ENCODE peak calls at places on chromosomes 16 and 17, in five cellular contexts. G is left ventricle myocardium inferior, I is tibial nerve, M is neural progenitor cell, P is fibroblast of the aortic adventitia. X is an unnamed sample.

GRCh38 chr16:69307091-69307490 is 4.1 kb upstream of the VPS4A start:
- DNase-seq in G (no peak), I (no peak), M (no peak), P (no peak), X (no peak)

GRCh38 chr17:8382052-8382879 is 727 bp downstream of the RPL26 start:
- DNase-seq in G (no peak), I (no peak), M (peak), P (peak), X (no peak)

GRCh38 chr17:59618894-59619312 is 792 bp upstream of the CLTC start:
- DNase-seq in G (no peak), I (peak), M (peak), P (no peak), X (no peak)

GRCh38 chr16:80300876-80301275 is 239.9 kb upstream of the DYNLRB2 start:
- DNase-seq in G (no peak), I (no peak), M (no peak), P (peak), X (no peak)

GRCh38 chr16:89473791-89474414 is 16.5 kb downstream of the ANKRD11 start:
- DNase-seq in G (no peak), I (no peak), M (no peak), P (peak), X (peak)

GRCh38 chr16:81553080-81553813 is 108.6 kb downstream of the CMIP start:
- DNase-seq in G (no peak), I (no peak), M (no peak), P (peak), X (no peak)

GRCh38 chr16:58584831-58585505 is 44.7 kb downstream of the CNOT1 start:
- DNase-seq in G (no peak), I (no peak), M (no peak), P (no peak), X (no peak)

GRCh38 chr17:65690626-65691310 is 129.3 kb upstream of the AXIN2 start:
- DNase-seq in G (no peak), I (no peak), M (no peak), P (no peak), X (no peak)

GRCh38 chr16:17013067-17013466 is 457.7 kb downstream of the XYLT1 start:
- DNase-seq in G (no peak), I (no peak), M (no peak), P (no peak), X (no peak)

GRCh38 chr17:74431568-74432483 is at the start of gene GPRC5C:
- DNase-seq in G (peak), I (peak), M (peak), P (peak), X (peak)

DNA sequence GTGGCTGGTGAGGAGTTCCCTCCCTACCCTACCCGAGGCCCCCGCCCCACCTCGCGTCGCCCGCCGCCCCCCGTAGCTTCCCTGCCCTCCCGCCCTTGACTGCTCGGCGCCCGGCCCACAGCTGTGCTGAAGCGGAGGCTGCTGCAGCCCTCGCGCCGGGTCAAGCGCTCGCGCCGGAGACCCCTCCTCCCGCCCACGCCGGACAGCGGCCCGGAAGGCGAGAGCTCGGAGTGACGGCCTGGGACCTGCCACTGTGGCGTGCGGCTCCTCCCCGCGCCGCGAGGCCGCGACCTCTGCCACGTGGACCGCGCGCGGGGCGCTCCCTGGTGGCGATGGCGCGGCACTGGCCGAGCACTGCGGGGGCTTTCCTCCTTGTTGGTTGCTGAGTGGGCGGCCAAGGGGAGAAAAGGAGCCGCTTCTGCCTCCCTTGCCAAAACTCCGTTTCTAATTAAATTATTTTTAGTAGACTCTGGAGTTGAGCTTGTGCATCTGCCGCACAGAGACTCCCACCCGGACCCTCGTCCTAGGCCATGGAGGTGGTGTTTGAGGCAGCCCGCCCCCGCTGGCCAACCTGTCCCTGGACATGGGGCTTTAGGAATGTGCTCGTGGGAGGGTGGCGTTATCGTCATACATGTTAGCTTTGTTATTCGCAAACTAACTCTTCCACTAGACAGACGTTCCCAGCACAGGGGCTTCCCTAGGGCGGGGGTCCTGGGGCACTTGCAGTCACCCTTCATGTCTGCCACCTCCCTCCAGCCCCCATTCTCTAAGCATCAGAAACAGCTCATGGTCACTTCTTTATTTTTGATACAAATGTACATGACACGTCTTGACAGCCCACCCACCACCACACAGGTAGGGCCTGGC is 4.4 kb downstream of the TP53I13 start:
- DNase-seq in G (peak), I (peak), M (peak), P (peak), X (peak)
- TF ChIP-seq CTCF in G (peak), I (peak), M (peak), P (peak), X (peak)

GRCh38 chr17:71432378-71433315 is 688.2 kb upstream of the SOX9 start:
- DNase-seq in G (no peak), I (no peak), M (no peak), P (no peak), X (no peak)
- H3K4me3 ChIP-seq in G (no peak), I (no peak), M (no peak), P (no peak), X (no peak)

GRCh38 chr17:41885733-41886132 is 20.5 kb upstream of the KLHL11 start:
- DNase-seq in G (no peak), I (no peak), M (peak), P (no peak), X (no peak)
- TF ChIP-seq CTCF in G (peak), I (no peak), M (peak), P (peak), X (no peak)

GRCh38 chr17:5078106-5079028 is at the start of gene ZFP3:
- DNase-seq in G (peak), I (peak), M (peak), P (peak), X (peak)
- H3K4me3 ChIP-seq in G (peak), I (peak), M (no peak), P (peak), X (peak)

GRCh38 chr17:49217651-49218413 is 7.3 kb downstream of the ABI3 start:
- DNase-seq in G (peak), I (peak), M (no peak), P (no peak), X (peak)

GRCh38 chr17:49219987-49220386 is 9.5 kb downstream of the ABI3 start:
- DNase-seq in G (no peak), I (no peak), M (no peak), P (no peak), X (peak)

GRCh38 chr17:49216953-49217650 is 6.6 kb downstream of the ABI3 start:
- DNase-seq in G (peak), I (peak), M (no peak), P (no peak), X (peak)

GRCh38 chr17:49216482-49216881 is 6.0 kb downstream of the ABI3 start:
- DNase-seq in G (no peak), I (no peak), M (no peak), P (no peak), X (peak)

DNA sequence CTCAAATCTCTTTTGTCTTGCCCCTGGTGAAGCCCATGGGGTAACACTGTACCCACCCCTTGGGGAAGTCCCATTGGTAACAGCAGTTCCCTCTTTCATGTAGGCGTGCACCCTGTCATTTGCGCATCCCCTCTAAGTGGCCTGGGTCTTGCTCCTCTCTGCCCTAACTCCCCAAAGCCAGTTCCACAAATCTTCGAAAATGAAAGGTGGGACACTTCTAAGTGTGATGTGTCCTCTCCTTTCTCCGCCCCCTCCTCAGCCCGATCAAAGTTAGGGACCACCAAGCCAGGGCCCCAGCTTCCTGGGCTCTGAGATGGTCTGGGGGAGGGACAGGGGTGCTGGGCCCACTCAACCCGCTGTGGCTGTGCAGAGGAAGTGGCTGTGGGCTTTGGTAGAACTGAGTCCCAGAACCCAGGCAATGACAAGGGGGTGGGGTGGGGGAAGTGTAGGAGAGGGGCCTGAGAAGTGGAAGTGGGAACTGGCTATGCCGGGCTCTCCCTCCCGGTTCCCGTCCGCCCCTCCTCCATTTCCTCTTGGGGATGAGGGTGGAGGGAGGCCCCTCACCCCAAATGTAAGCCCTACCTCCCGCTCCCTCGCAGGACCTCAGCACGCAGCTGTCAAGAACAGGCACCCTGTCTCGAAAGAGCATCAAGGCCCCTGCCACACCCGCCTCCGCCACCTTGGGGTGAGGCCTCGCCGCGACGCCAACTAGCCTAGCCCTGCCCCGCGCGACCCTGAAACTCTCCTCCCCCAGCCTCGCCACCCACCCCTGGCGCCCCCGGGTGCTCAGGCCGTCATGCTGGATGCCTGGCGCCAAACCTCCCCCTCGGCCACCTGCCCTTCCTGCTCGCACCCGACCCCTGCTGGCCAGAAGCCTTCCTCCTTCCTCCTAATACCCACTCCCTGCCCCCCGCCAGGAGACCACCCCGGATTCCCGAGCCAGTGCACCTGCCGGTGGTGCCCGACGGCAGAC is 8.7 kb downstream of the ABI3 start:
- DNase-seq in G (peak), I (no peak), M (no peak), P (no peak), X (peak)
- TF ChIP-seq CTCF in G (no peak), I (no peak), M (peak), P (peak), X (no peak)

DNA sequence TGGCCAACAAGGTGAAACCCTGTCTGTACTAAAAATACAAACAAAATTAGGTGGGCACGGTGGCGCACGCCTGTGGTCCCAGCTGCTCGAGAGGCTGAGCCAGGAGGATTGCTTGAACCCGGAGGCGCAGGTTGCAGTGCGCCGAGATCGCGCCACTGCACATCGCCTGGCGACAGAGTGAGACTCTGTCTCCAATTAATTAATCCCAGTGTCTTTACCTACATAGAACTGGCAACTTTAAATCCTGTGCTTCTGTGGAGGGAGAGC is 1.5 kb upstream of the ELOB start:
- DNase-seq in G (no peak), I (no peak), M (no peak), P (no peak), X (peak)
- H3K4me3 ChIP-seq in G (peak), I (no peak), M (peak), P (peak), X (no peak)

DNA sequence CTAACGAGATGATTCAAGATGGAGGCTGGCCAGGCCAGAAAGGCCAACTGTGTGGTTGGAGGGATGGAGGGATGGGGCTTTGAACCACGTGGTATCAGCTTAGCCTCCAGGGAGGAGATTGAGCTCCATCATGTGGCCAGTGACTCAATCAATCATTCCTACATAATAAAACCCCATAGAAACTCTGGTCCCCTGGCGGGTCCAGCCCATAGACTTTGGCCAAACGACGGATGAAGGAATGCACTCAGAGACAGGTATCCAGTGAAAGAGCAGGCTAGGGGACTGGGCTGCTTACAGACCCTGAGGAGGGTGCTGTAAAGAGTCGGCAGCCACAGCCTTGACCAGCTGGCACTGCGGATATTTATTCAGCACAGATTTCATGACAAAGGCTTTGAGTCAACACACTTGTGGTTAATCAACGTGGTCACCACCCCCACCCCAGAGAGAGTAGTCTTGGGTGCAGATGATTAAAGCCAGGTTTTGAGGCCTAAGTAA is 308.7 kb upstream of the TNRC6C start:
- DNase-seq in G (no peak), I (no peak), M (no peak), P (peak), X (no peak)
- TF ChIP-seq CTCF in G (no peak), I (no peak), M (no peak), P (no peak), X (no peak)

DNA sequence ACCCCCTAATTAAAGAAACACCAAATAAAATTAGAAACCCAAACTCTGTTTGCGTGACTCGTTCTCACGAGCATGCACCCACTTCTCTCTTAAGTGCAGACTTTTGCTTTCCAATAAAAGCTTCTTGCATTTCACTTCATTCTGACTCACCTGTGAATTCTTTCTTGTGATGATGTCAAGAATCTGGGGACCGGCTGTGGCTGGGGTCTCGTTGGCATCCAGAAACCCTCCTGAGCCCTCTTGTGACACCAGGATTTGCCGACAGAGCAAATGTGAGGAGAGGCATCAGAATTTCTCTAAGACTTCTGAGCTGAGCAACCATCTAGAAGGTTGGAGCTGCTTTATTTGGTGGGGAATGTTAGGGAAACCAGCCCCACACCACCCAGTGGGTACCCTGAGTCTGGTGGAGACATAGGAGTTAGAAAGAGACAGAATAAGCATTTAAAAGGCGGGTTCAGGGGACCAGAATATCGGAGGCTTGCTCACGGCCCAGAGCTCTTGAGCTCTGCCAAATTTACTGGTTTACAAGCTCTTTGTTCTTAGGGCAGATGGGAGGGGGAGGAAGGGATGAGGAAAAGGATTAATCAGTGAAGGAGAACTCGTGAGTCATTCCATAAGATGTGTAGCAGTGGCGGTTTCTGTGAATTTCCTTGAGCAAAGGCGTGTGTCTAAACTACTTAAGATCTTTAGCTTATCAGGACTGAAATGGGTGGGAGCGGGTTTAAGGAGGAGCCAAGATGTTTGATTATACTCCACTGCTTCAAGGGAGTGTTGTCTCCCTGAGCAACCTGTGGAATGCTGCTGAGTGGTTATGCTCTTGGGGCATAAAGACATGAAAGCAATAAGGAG is 24.2 kb upstream of the TMC5 start:
- DNase-seq in G (no peak), I (no peak), M (peak), P (peak), X (no peak)
- H3K4me3 ChIP-seq in G (no peak), I (no peak), M (no peak), P (no peak), X (peak)

GRCh38 chr17:12348476-12348875 is 317.2 kb upstream of the MYOCD start:
- DNase-seq in G (no peak), I (no peak), M (no peak), P (no peak), X (no peak)

GRCh38 chr17:12342161-12342560 is 321.5 kb downstream of the MAP2K4 start:
- DNase-seq in G (no peak), I (no peak), M (no peak), P (no peak), X (no peak)

DNA sequence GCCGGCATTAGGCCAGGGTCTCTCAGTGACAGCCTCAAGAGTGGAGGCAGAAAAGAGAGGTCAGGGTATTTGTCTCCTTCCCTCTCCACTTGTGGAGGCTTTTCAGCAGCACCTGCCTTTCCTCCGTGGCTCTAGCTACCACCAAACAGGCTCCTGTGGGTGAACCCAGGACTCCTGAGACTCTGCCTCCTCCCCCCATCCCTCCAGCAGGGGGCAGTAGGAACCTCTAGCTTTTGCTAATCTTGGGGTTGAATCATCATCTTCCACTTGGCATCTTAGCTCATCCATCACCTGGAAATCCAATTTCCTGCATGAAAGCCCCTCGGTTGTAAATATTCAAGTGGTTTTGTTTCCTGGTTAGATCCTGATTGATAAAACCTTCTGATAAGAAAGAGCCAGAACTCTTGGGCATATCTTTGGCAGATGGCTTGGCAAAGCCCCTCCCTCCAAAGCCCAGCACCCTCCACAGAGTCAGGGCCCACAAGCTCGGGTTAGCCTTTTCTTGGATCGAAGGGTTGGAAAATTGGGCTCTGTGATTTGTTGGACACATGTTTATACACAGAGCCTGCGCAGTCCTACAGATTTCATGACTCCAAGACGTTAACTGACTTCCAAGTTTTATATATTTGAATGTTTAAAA is 322.1 kb downstream of the MAP2K4 start:
- DNase-seq in G (no peak), I (no peak), M (peak), P (peak), X (no peak)
- TF ChIP-seq CTCF in G (peak), I (no peak), M (peak), P (peak), X (no peak)

DNA sequence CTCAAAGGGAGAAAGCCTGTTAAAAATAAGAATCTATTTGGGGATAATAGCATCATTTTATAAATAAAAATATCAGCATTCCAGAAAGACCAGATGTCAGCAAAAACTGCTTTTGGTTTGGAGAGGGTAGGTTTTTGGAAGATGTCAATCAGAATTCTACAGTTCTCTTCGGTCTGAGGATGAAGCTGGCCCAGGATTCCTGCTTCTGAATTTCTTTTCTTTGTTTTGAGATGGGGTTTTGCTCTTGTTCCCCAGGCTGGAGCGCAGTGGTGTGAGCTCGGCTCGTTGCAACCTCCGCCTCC is 31.0 kb upstream of the PITPNA start:
- DNase-seq in G (no peak), I (no peak), M (no peak), P (no peak), X (no peak)
- H3K4me3 ChIP-seq in G (no peak), I (no peak), M (no peak), P (no peak), X (no peak)